ENCODE peak calls at places on chromosome 17, in ten cellular contexts. One of them, this sample, is unnamed.

GRCh38 chr17:64964796-64965195 is 45.5 kb upstream of the LRRC37A3 start:
- DNase-seq in PC-9: no peak
- DNase-seq in A549: no peak
- DNase-seq in dorsolateral prefrontal cortex: no peak
- DNase-seq in kidney: no peak
- DNase-seq in CD4-positive, CD25-positive, alpha-beta regulatory T cell: no peak
- DNase-seq in gastrocnemius medialis: no peak
- DNase-seq in prostate gland: no peak
- DNase-seq in GM23338: no peak
- DNase-seq in cardiac muscle cell: no peak
- DNase-seq in this sample: no peak

GRCh38 chr17:65594585-65594940 is 33.1 kb upstream of the AXIN2 start:
- DNase-seq in PC-9: no peak
- DNase-seq in A549: no peak
- DNase-seq in dorsolateral prefrontal cortex: no peak
- DNase-seq in kidney: no peak
- DNase-seq in CD4-positive, CD25-positive, alpha-beta regulatory T cell: no peak
- DNase-seq in gastrocnemius medialis: no peak
- DNase-seq in prostate gland: no peak
- DNase-seq in GM23338: no peak
- DNase-seq in cardiac muscle cell: no peak
- DNase-seq in this sample: no peak

GRCh38 chr17:42660692-42661345 is 1.7 kb downstream of the TUBG2 start:
- DNase-seq in PC-9: peak; percentile 50
- DNase-seq in A549: peak; percentile 68
- DNase-seq in dorsolateral prefrontal cortex: no peak
- DNase-seq in kidney: no peak
- DNase-seq in CD4-positive, CD25-positive, alpha-beta regulatory T cell: no peak
- DNase-seq in gastrocnemius medialis: no peak
- DNase-seq in prostate gland: peak; percentile 65
- DNase-seq in GM23338: no peak
- DNase-seq in cardiac muscle cell: no peak
- DNase-seq in this sample: peak; percentile 83

GRCh38 chr17:38562215-38562569 is 43.6 kb downstream of the SRCIN1 start:
- DNase-seq in PC-9: no peak
- DNase-seq in A549: no peak
- DNase-seq in dorsolateral prefrontal cortex: no peak
- DNase-seq in kidney: no peak
- DNase-seq in CD4-positive, CD25-positive, alpha-beta regulatory T cell: no peak
- DNase-seq in gastrocnemius medialis: no peak
- DNase-seq in prostate gland: no peak
- DNase-seq in GM23338: no peak
- DNase-seq in cardiac muscle cell: no peak
- DNase-seq in this sample: no peak

GRCh38 chr17:66397486-66397885 is 95.1 kb downstream of the PRKCA start:
- DNase-seq in PC-9: no peak
- DNase-seq in A549: no peak
- DNase-seq in dorsolateral prefrontal cortex: no peak
- DNase-seq in kidney: no peak
- DNase-seq in CD4-positive, CD25-positive, alpha-beta regulatory T cell: no peak
- DNase-seq in gastrocnemius medialis: no peak
- DNase-seq in prostate gland: no peak
- DNase-seq in GM23338: no peak
- DNase-seq in cardiac muscle cell: no peak
- DNase-seq in this sample: no peak

GRCh38 chr17:70336411-70336810 is 167.1 kb downstream of the KCNJ2 start:
- DNase-seq in PC-9: no peak
- DNase-seq in A549: no peak
- DNase-seq in dorsolateral prefrontal cortex: no peak
- DNase-seq in kidney: no peak
- DNase-seq in CD4-positive, CD25-positive, alpha-beta regulatory T cell: no peak
- DNase-seq in gastrocnemius medialis: no peak
- DNase-seq in prostate gland: no peak
- DNase-seq in GM23338: no peak
- DNase-seq in cardiac muscle cell: no peak
- DNase-seq in this sample: no peak

GRCh38 chr17:34171245-34171818 is 83.8 kb upstream of the CCL2 start:
- DNase-seq in PC-9: peak; percentile 36
- DNase-seq in A549: peak; percentile 68
- DNase-seq in dorsolateral prefrontal cortex: peak; percentile 59
- DNase-seq in kidney: no peak
- DNase-seq in CD4-positive, CD25-positive, alpha-beta regulatory T cell: peak; percentile 29
- DNase-seq in gastrocnemius medialis: no peak
- DNase-seq in prostate gland: peak; percentile 34
- DNase-seq in GM23338: peak; percentile 88
- DNase-seq in cardiac muscle cell: peak; percentile 66
- DNase-seq in this sample: peak; percentile 56

GRCh38 chr17:63540581-63540980 is 9.7 kb upstream of the DCAF7 start:
- DNase-seq in PC-9: no peak
- DNase-seq in A549: no peak
- DNase-seq in dorsolateral prefrontal cortex: no peak
- DNase-seq in kidney: no peak
- DNase-seq in CD4-positive, CD25-positive, alpha-beta regulatory T cell: no peak
- DNase-seq in gastrocnemius medialis: no peak
- DNase-seq in prostate gland: no peak
- DNase-seq in GM23338: no peak
- DNase-seq in cardiac muscle cell: no peak
- DNase-seq in this sample: no peak

GRCh38 chr17:79914813-79915740 is 75.8 kb upstream of the CBX4 start:
- DNase-seq in PC-9: no peak
- DNase-seq in A549: no peak
- DNase-seq in dorsolateral prefrontal cortex: no peak
- DNase-seq in kidney: peak; percentile 65
- DNase-seq in CD4-positive, CD25-positive, alpha-beta regulatory T cell: no peak
- DNase-seq in gastrocnemius medialis: no peak
- DNase-seq in prostate gland: no peak
- DNase-seq in GM23338: no peak
- DNase-seq in cardiac muscle cell: no peak
- DNase-seq in this sample: no peak

DNA sequence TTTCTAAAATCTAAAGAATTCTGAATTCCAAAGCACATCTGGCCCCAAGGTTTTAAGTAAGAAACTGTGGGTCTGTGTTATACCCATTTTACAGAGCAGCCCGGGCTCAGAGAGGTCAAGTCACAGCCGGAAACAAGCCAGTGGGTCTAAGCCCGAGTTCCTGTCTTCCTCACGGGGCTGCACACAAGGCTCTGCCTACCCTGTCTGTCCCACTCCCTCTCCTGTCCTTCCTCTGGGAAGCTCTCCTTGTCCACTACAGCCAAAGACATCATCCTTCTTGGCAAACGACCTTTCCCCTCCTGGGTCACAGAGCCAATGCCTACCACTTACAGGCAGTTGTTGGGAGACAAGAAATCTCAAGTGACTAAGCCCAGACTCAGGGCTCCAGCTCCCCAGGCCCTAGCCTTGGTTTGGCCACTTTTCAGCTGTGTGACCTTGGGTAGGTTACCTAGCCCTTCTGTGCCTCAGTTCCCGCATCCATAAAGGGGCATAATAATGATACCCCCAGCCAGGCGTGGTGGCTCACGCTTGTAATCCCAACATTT is 55.6 kb upstream of the MAP3K14 start:
- DNase-seq in PC-9: no peak
- DNase-seq in A549: peak; percentile 47
- DNase-seq in dorsolateral prefrontal cortex: no peak
- DNase-seq in kidney: no peak
- DNase-seq in CD4-positive, CD25-positive, alpha-beta regulatory T cell: no peak
- DNase-seq in gastrocnemius medialis: no peak
- DNase-seq in prostate gland: no peak
- DNase-seq in GM23338: no peak
- DNase-seq in cardiac muscle cell: no peak
- DNase-seq in this sample: no peak
- H3K27ac ChIP-seq in PC-9: peak overlapping the region; percentile 99
- H3K27ac ChIP-seq in A549: peak overlapping the region; percentile 97
- H3K27ac ChIP-seq in dorsolateral prefrontal cortex: no peak overlapping the region
- H3K27ac ChIP-seq in kidney: peak overlapping the region; percentile 88
- H3K27ac ChIP-seq in CD4-positive, CD25-positive, alpha-beta regulatory T cell: no peak overlapping the region
- H3K27ac ChIP-seq in gastrocnemius medialis: peak overlapping the region; percentile 82
- H3K27ac ChIP-seq in prostate gland: peak overlapping the region; percentile 74
- H3K27ac ChIP-seq in GM23338: peak overlapping the region; percentile 94
- H3K27ac ChIP-seq in cardiac muscle cell: peak overlapping the region; percentile 78
- H3K27ac ChIP-seq in this sample: peak overlapping the region; percentile 100

GRCh38 chr17:14329900-14330491 is 29.1 kb downstream of the HS3ST3B1 start:
- DNase-seq in PC-9: no peak
- DNase-seq in A549: no peak
- DNase-seq in dorsolateral prefrontal cortex: no peak
- DNase-seq in kidney: no peak
- DNase-seq in CD4-positive, CD25-positive, alpha-beta regulatory T cell: no peak
- DNase-seq in gastrocnemius medialis: no peak
- DNase-seq in prostate gland: no peak
- DNase-seq in GM23338: no peak
- DNase-seq in cardiac muscle cell: no peak
- DNase-seq in this sample: no peak

GRCh38 chr17:14331982-14332298 is 31.1 kb downstream of the HS3ST3B1 start:
- DNase-seq in PC-9: no peak
- DNase-seq in A549: no peak
- DNase-seq in dorsolateral prefrontal cortex: no peak
- DNase-seq in kidney: no peak
- DNase-seq in CD4-positive, CD25-positive, alpha-beta regulatory T cell: no peak
- DNase-seq in gastrocnemius medialis: no peak
- DNase-seq in prostate gland: no peak
- DNase-seq in GM23338: no peak
- DNase-seq in cardiac muscle cell: no peak
- DNase-seq in this sample: no peak

GRCh38 chr17:14331200-14331981 is 30.5 kb downstream of the HS3ST3B1 start:
- DNase-seq in PC-9: no peak
- DNase-seq in A549: no peak
- DNase-seq in dorsolateral prefrontal cortex: no peak
- DNase-seq in kidney: no peak
- DNase-seq in CD4-positive, CD25-positive, alpha-beta regulatory T cell: no peak
- DNase-seq in gastrocnemius medialis: no peak
- DNase-seq in prostate gland: no peak
- DNase-seq in GM23338: peak; percentile 76
- DNase-seq in cardiac muscle cell: no peak
- DNase-seq in this sample: no peak

GRCh38 chr17:14332331-14332730 is 31.4 kb downstream of the HS3ST3B1 start:
- DNase-seq in PC-9: no peak
- DNase-seq in A549: no peak
- DNase-seq in dorsolateral prefrontal cortex: no peak
- DNase-seq in kidney: no peak
- DNase-seq in CD4-positive, CD25-positive, alpha-beta regulatory T cell: no peak
- DNase-seq in gastrocnemius medialis: no peak
- DNase-seq in prostate gland: no peak
- DNase-seq in GM23338: peak; percentile 77
- DNase-seq in cardiac muscle cell: no peak
- DNase-seq in this sample: no peak

GRCh38 chr17:14330492-14330920 is 29.6 kb downstream of the HS3ST3B1 start:
- DNase-seq in PC-9: no peak
- DNase-seq in A549: no peak
- DNase-seq in dorsolateral prefrontal cortex: no peak
- DNase-seq in kidney: no peak
- DNase-seq in CD4-positive, CD25-positive, alpha-beta regulatory T cell: no peak
- DNase-seq in gastrocnemius medialis: no peak
- DNase-seq in prostate gland: no peak
- DNase-seq in GM23338: peak; percentile 62
- DNase-seq in cardiac muscle cell: no peak
- DNase-seq in this sample: no peak
- H3K27ac ChIP-seq in PC-9: no peak overlapping the region
- H3K27ac ChIP-seq in A549: no peak overlapping the region
- H3K27ac ChIP-seq in dorsolateral prefrontal cortex: no peak overlapping the region
- H3K27ac ChIP-seq in kidney: no peak overlapping the region
- H3K27ac ChIP-seq in CD4-positive, CD25-positive, alpha-beta regulatory T cell: no peak overlapping the region
- H3K27ac ChIP-seq in gastrocnemius medialis: no peak overlapping the region
- H3K27ac ChIP-seq in prostate gland: no peak overlapping the region
- H3K27ac ChIP-seq in GM23338: peak overlapping the region; percentile 89
- H3K27ac ChIP-seq in cardiac muscle cell: no peak overlapping the region
- H3K27ac ChIP-seq in this sample: no peak overlapping the region

GRCh38 chr17:1056761-1057160 is 59.8 kb downstream of the TIMM22 start:
- DNase-seq in PC-9: no peak
- DNase-seq in A549: no peak
- DNase-seq in dorsolateral prefrontal cortex: no peak
- DNase-seq in kidney: peak; percentile 58
- DNase-seq in CD4-positive, CD25-positive, alpha-beta regulatory T cell: no peak
- DNase-seq in gastrocnemius medialis: no peak
- DNase-seq in prostate gland: peak; percentile 59
- DNase-seq in GM23338: no peak
- DNase-seq in cardiac muscle cell: no peak
- DNase-seq in this sample: no peak
- H3K27ac ChIP-seq in PC-9: no peak overlapping the region
- H3K27ac ChIP-seq in A549: no peak overlapping the region
- H3K27ac ChIP-seq in dorsolateral prefrontal cortex: no peak overlapping the region
- H3K27ac ChIP-seq in kidney: no peak overlapping the region
- H3K27ac ChIP-seq in CD4-positive, CD25-positive, alpha-beta regulatory T cell: no peak overlapping the region
- H3K27ac ChIP-seq in gastrocnemius medialis: peak overlapping the region; percentile 27
- H3K27ac ChIP-seq in prostate gland: peak overlapping the region; percentile 70
- H3K27ac ChIP-seq in GM23338: peak overlapping the region; percentile 59
- H3K27ac ChIP-seq in cardiac muscle cell: peak overlapping the region; percentile 0
- H3K27ac ChIP-seq in this sample: peak overlapping the region; percentile 58

GRCh38 chr17:35775583-35775982 is 14.9 kb downstream of the C17orf50 start:
- DNase-seq in PC-9: no peak
- DNase-seq in A549: no peak
- DNase-seq in dorsolateral prefrontal cortex: no peak
- DNase-seq in kidney: no peak
- DNase-seq in CD4-positive, CD25-positive, alpha-beta regulatory T cell: no peak
- DNase-seq in gastrocnemius medialis: no peak
- DNase-seq in prostate gland: no peak
- DNase-seq in GM23338: no peak
- DNase-seq in cardiac muscle cell: no peak
- DNase-seq in this sample: no peak
- H3K27ac ChIP-seq in PC-9: no peak overlapping the region
- H3K27ac ChIP-seq in A549: peak overlapping the region; percentile 67
- H3K27ac ChIP-seq in dorsolateral prefrontal cortex: no peak overlapping the region
- H3K27ac ChIP-seq in kidney: no peak overlapping the region
- H3K27ac ChIP-seq in CD4-positive, CD25-positive, alpha-beta regulatory T cell: no peak overlapping the region
- H3K27ac ChIP-seq in gastrocnemius medialis: no peak overlapping the region
- H3K27ac ChIP-seq in prostate gland: no peak overlapping the region
- H3K27ac ChIP-seq in GM23338: no peak overlapping the region
- H3K27ac ChIP-seq in cardiac muscle cell: no peak overlapping the region
- H3K27ac ChIP-seq in this sample: peak overlapping the region; percentile 98

This sample was measured in RWPE1.